ENCODE peak calls at places on chromosome 9, in seven cellular contexts. V is GM23338, I is left ventricle myocardium inferior, L is fibroblast of lung, B is sigmoid colon, W is lower lobe of right lung, T is hepatocyte. X is an unnamed sample.

GRCh38 chr9:90915693-90916092 is 114.1 kb downstream of the SYK start:
- DNase-seq in V (peak; percentile 84), I (no peak), L (no peak), B (no peak), W (no peak), T (peak; percentile 46), X (peak; percentile 55)

GRCh38 chr9:88796947-88797346 is 194.3 kb upstream of the S1PR3 start:
- DNase-seq in V (no peak), I (no peak), L (no peak), B (no peak), W (no peak), T (no peak), X (no peak)

GRCh38 chr9:113349434-113350337 is at the start of gene BSPRY:
- DNase-seq in V (peak; percentile 71), I (no peak), L (no peak), B (no peak), W (peak; percentile 53), T (peak; percentile 77), X (no peak)

GRCh38 chr9:133569891-133570651 is 35.6 kb downstream of the ADAMTSL2 start:
- DNase-seq in V (peak; percentile 31), I (no peak), L (no peak), B (no peak), W (peak; percentile 86), T (no peak), X (no peak)

GRCh38 chr9:94916956-94917355 is 190.5 kb downstream of the AOPEP start:
- DNase-seq in V (no peak), I (no peak), L (no peak), B (no peak), W (no peak), T (peak; percentile 35), X (no peak)

GRCh38 chr9:129052592-129052991 is 16.2 kb downstream of the MIGA2 start:
- DNase-seq in V (no peak), I (peak; percentile 86), L (no peak), B (no peak), W (peak; percentile 87), T (no peak), X (peak; percentile 87)

GRCh38 chr9:35318741-35319140 is 156.9 kb downstream of the UNC13B start:
- DNase-seq in V (no peak), I (no peak), L (no peak), B (no peak), W (no peak), T (no peak), X (no peak)

GRCh38 chr9:677461-678097 is 163.9 kb upstream of the DMRT1 start:
- DNase-seq in V (no peak), I (no peak), L (peak; percentile 65), B (no peak), W (no peak), T (no peak), X (no peak)

GRCh38 chr9:79403495-79403894 is 168.3 kb upstream of the TLE4 start:
- DNase-seq in V (no peak), I (no peak), L (no peak), B (no peak), W (no peak), T (no peak), X (no peak)

GRCh38 chr9:115043632-115044031 is 74.3 kb downstream of the TNC start:
- DNase-seq in V (no peak), I (no peak), L (no peak), B (no peak), W (no peak), T (no peak), X (no peak)

GRCh38 chr9:15220658-15221310 is 86.2 kb downstream of the TTC39B start:
- DNase-seq in V (no peak), I (no peak), L (peak; percentile 69), B (no peak), W (no peak), T (no peak), X (no peak)

GRCh38 chr9:114757395-114757794 is 48.4 kb downstream of the TNFSF15 start:
- DNase-seq in V (no peak), I (no peak), L (peak; percentile 65), B (no peak), W (no peak), T (no peak), X (no peak)

GRCh38 chr9:911003-911402 is 65.5 kb upstream of the DMRT3 start:
- DNase-seq in V (peak; percentile 64), I (no peak), L (no peak), B (no peak), W (no peak), T (no peak), X (no peak)

GRCh38 chr9:113369583-113370140 is 7.1 kb downstream of the HDHD3 start:
- DNase-seq in V (no peak), I (no peak), L (no peak), B (no peak), W (no peak), T (no peak), X (peak; percentile 17)

GRCh38 chr9:32350682-32351081 is 33.8 kb upstream of the ACO1 start:
- DNase-seq in V (peak; percentile 53), I (no peak), L (peak; percentile 17), B (no peak), W (no peak), T (peak; percentile 16), X (no peak)

DNA sequence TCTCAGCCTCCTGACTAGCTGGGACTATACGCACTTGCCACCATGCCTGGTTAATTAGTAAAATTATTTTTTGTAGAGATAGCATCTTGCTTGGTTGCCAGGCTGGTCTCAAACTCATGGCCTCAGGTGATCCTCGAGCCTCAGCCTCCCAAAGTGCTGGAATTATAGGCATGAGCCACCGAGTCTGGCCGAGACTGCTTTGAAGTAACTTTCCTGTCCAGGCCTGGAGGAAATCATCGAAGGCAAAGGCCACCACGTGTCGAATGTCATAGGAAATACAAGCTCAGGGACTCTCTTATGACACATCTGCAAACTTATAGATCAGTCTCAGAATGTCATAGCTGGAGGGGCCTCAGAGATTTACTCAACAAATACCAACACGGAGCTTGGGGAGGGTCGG is 25.1 kb downstream of the RAPGEF1 start:
- DNase-seq in V (no peak), I (no peak), L (no peak), B (no peak), W (no peak), T (no peak), X (no peak)
- H3K27ac ChIP-seq in V (no peak overlapping the region), I (peak overlapping the region; percentile 83), L (peak overlapping the region; percentile 65), B (peak overlapping the region; percentile 66), W (peak overlapping the region; percentile 78), T (no peak overlapping the region), X (peak overlapping the region; percentile 77)

DNA sequence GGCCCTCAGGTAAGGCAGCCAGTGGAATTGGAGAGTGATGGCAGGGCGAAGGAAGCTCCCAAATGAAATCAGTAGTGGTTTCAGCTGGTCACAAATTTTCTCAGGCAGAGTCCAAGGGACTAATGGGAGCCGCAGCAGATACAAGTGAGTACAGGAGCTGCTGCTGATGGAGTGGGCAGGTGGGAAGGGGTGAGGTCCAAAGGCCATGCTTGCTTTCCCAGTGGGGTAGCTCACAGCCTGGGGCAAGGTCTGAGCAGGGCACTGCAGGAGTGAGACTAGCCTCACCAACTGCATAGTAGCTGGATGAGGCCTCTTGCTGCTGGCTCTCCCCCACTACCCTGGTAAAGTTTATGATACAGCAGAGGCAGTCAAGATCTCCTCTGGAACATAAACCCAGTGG is 38.2 kb downstream of the MTAP start:
- DNase-seq in V (no peak), I (no peak), L (no peak), B (no peak), W (no peak), T (no peak), X (no peak)
- H3K36me3 ChIP-seq in V (peaks cover 63% of the 10 kb centered on the region), I (peaks cover 56% of the 10 kb centered on the region), L (peaks cover 2% of the 10 kb centered on the region), B (peaks cover 34% of the 10 kb centered on the region), W (peaks cover 43% of the 10 kb centered on the region), T (no peaks in the 10 kb centered on the region), X (peaks cover 24% of the 10 kb centered on the region)

GRCh38 chr9:131485206-131485605 is 17.5 kb upstream of the POMT1 start:
- DNase-seq in V (no peak), I (no peak), L (no peak), B (no peak), W (peak; percentile 33), T (no peak), X (no peak)

GRCh38 chr9:131484560-131485185 is 18.0 kb upstream of the POMT1 start:
- DNase-seq in V (no peak), I (no peak), L (no peak), B (peak; percentile 40), W (peak; percentile 32), T (no peak), X (no peak)

GRCh38 chr9:131482343-131483006 is 20.2 kb upstream of the POMT1 start:
- DNase-seq in V (no peak), I (no peak), L (no peak), B (no peak), W (peak; percentile 41), T (no peak), X (no peak)

GRCh38 chr9:131483319-131484050 is 19.2 kb upstream of the POMT1 start:
- DNase-seq in V (no peak), I (peak; percentile 75), L (no peak), B (peak; percentile 92), W (peak; percentile 23), T (no peak), X (peak; percentile 95)

DNA sequence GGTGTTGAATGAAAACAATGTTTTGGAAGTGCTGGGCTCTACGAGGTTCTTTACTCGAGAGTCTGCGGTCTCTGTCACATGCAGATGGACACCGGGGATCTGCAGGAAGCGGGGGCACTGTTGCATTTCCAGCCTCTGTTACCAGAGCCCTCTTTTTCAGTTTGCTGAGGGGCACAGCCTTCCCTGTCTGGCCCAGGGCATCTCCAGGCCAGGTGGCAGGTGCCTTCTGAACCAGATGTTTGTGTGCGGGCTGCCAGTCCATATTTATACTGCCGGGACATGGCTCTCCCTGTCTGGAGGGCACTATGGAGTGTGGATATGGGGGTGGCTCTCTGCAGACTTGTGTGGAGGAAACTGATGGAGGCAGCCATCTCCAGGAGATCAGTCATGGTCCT is 18.7 kb upstream of the POMT1 start:
- DNase-seq in V (no peak), I (no peak), L (no peak), B (no peak), W (peak; percentile 10), T (no peak), X (no peak)
- H3K27ac ChIP-seq in V (no peak overlapping the region), I (peak overlapping the region; percentile 89), L (no peak overlapping the region), B (peak overlapping the region; percentile 78), W (no peak overlapping the region), T (no peak overlapping the region), X (peak overlapping the region; percentile 90)

GRCh38 chr9:130329061-130329460 is 63.5 kb downstream of the HMCN2 start:
- DNase-seq in V (no peak), I (no peak), L (no peak), B (no peak), W (no peak), T (no peak), X (no peak)

GRCh38 chr9:130330202-130330601 is 64.6 kb downstream of the HMCN2 start:
- DNase-seq in V (no peak), I (no peak), L (no peak), B (no peak), W (no peak), T (no peak), X (no peak)

GRCh38 chr9:130327781-130328348 is 62.3 kb downstream of the HMCN2 start:
- DNase-seq in V (no peak), I (peak; percentile 55), L (peak; percentile 72), B (peak; percentile 92), W (no peak), T (peak; percentile 50), X (peak; percentile 58)

GRCh38 chr9:130327070-130327780 is 61.7 kb downstream of the HMCN2 start:
- DNase-seq in V (peak; percentile 83), I (no peak), L (no peak), B (no peak), W (no peak), T (no peak), X (no peak)

DNA sequence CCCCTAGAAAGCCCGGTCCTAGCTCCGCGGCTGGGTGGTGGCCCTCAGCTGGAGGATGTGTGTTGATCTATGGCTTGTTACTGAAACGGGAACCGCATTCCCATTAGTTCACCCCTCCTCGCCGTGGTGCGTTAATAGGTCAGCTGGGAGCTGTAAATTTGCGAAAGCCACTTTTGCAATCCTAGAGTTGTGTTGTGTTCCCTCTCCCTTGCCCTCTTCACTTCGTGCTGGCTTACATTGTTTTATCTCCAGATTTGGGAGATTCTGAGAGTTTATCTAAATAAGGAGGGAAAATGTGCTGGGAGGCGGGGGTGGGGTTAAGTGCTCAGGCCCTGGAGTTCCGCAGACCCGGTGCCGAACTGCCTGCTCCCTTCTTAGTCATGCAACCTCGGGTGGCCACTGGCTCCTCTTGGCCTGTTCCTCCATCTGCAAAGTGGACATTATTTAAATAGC is 62.8 kb downstream of the HMCN2 start:
- DNase-seq in V (no peak), I (peak; percentile 42), L (peak; percentile 52), B (peak; percentile 94), W (no peak), T (no peak), X (peak; percentile 69)
- H3K36me3 ChIP-seq in V (no peaks in the 10 kb centered on the region), I (no peaks in the 10 kb centered on the region), L (no peaks in the 10 kb centered on the region), B (no peaks in the 10 kb centered on the region), W (no peaks in the 10 kb centered on the region), T (no peaks in the 10 kb centered on the region), X (no peaks in the 10 kb centered on the region)

X was measured in gastrocnemius medialis.